ENCODE peak calls at places on chromosomes 3 and 15, in seven cellular contexts. X, R, V, A, J, K and Y are unnamed samples.
A peak's percentile ranks its signal among the peaks of the same experiment; 100 is the strongest.

GRCh38 chr3:86923071-86923476 is 67.9 kb downstream of the VGLL3 start:
- DNase-seq in V (no peak), X (no peak), K (no peak), R (no peak), J (no peak), A (peak; percentile 75), Y (no peak)

GRCh38 chr3:129119365-129120100 is 2.1 kb downstream of the RAB43 start:
- DNase-seq in V (no peak), R (no peak), K (peak; percentile 86), A (no peak), J (no peak), X (no peak), Y (peak; percentile 31)

GRCh38 chr3:157533298-157533870 is 30.2 kb upstream of the VEPH1 start:
- DNase-seq in X (no peak), K (no peak), A (peak; percentile 94), V (no peak), R (no peak), J (no peak), Y (peak; percentile 95)

GRCh38 chr15:31472636-31473383 is 146.2 kb downstream of the KLF13 start:
- DNase-seq in A (peak; percentile 64), V (no peak), K (no peak), X (no peak), R (no peak), J (peak; percentile 79), Y (peak; percentile 10)

GRCh38 chr3:177992993-177993969 is 543.0 kb upstream of the KCNMB2 start:
- DNase-seq in V (no peak), J (no peak), A (no peak), R (no peak), K (peak; percentile 5), X (no peak), Y (no peak)

GRCh38 chr3:156551746-156552145 is 3.2 kb downstream of the SSR3 start:
- DNase-seq in J (no peak), V (no peak), A (peak; percentile 89), X (no peak), K (no peak), R (no peak), Y (no peak)

GRCh38 chr3:37100411-37100810 is 74.0 kb downstream of the LRRFIP2 start:
- DNase-seq in K (no peak), X (no peak), J (no peak), A (no peak), V (no peak), R (no peak), Y (no peak)

GRCh38 chr15:85639752-85640381 is 154.9 kb downstream of the KLHL25 start:
- DNase-seq in V (no peak), K (no peak), R (no peak), A (peak; percentile 72), J (no peak), X (no peak), Y (no peak)

GRCh38 chr3:21750831-21751391 is at the start of gene ZNF385D:
- DNase-seq in A (peak; percentile 33), J (no peak), V (no peak), X (peak; percentile 64), K (no peak), R (no peak), Y (no peak)

GRCh38 chr15:35290301-35290721 is 205.2 kb upstream of the NANOGP8 start:
- DNase-seq in K (no peak), A (no peak), V (no peak), R (no peak), J (no peak), X (no peak), Y (no peak)

GRCh38 chr3:3801510-3801841 is 2.2 kb downstream of the LRRN1 start:
- DNase-seq in R (no peak), J (no peak), K (no peak), X (peak; percentile 71), A (no peak), V (no peak), Y (no peak)

GRCh38 chr3:169133178-169134161 is 530.0 kb downstream of the MECOM start:
- DNase-seq in V (no peak), J (no peak), X (no peak), K (no peak), A (peak; percentile 31), R (no peak), Y (peak; percentile 83)

GRCh38 chr15:66950114-66950513 is 115.3 kb upstream of the SMAD3 start:
- DNase-seq in J (no peak), R (no peak), A (no peak), V (no peak), X (no peak), K (no peak), Y (no peak)

GRCh38 chr3:129344540-129345220 is 66.0 kb downstream of the HMCES start:
- DNase-seq in V (peak; percentile 67), X (no peak), J (no peak), A (no peak), R (no peak), K (no peak), Y (no peak)

GRCh38 chr3:193488741-193489140 is 66.0 kb downstream of the ATP13A4 start:
- DNase-seq in K (no peak), X (no peak), V (no peak), J (no peak), R (no peak), A (no peak), Y (no peak)

GRCh38 chr15:65032823-65033537 is 3.5 kb upstream of the MTFMT start:
- DNase-seq in K (peak; percentile 95), R (peak; percentile 89), V (peak; percentile 48), J (no peak), X (peak; percentile 70), A (peak; percentile 61), Y (peak; percentile 74)

DNA sequence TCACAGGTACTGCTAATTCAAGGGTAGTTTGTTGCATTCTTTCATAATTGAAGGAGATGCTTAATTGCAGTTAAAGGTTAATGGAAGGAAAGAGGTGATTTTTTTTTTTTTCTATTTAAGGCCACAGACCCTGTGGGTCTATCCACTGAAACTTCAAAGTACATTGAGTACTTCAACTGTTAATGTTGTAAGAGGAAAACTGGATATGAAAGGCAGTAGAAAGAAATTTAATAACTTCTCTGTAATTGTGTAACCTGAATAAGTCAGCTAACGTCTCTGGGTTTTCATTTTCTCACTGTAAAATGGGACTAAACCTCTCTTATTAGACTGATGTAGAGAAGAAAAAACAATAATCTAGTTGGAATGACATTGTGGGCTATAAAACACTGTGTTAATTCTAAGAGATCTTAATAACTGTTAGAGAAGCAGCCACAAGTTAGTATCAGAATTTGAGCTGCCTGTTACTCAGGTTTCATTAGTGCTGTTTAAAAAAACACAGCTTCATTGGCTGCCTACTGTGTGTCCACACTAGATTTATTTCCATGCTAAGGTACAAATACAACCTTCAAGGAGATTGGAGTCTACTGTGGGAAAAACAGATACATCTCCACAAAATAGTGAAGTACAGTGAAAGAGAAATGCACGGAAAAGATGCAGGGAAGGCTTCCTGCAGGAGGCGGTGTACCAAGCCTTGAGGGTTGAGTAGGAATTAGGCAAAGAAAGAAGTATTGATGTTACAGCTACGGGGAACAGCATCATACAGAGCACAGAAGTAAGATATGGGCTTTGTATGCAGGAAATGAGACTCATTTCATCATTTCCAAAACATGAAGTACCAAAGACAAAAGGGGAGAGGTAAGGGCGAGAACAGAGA is 483.6 kb downstream of the TAFA4 start:
- DNase-seq in J (no peak), K (no peak), A (no peak), X (no peak), V (no peak), R (no peak), Y (no peak)
- H2AFZ ChIP-seq in J (no peak overlapping the region), K (no peak overlapping the region), A (peak overlapping the region; percentile 14), X (no peak overlapping the region), V (no peak overlapping the region), R (no peak overlapping the region), Y (no peak overlapping the region)

GRCh38 chr3:146250449-146251382 is at the start of gene PLSCR4:
- DNase-seq in R (peak; percentile 16), K (no peak), J (no peak), A (peak; percentile 47), V (peak; percentile 45), X (no peak), Y (peak; percentile 93)
- TF ChIP-seq POLR2A in R (no peak), K (no peak), J (no peak), A (no peak), V (no peak), X (no peak), Y (peak; percentile 35)

DNA sequence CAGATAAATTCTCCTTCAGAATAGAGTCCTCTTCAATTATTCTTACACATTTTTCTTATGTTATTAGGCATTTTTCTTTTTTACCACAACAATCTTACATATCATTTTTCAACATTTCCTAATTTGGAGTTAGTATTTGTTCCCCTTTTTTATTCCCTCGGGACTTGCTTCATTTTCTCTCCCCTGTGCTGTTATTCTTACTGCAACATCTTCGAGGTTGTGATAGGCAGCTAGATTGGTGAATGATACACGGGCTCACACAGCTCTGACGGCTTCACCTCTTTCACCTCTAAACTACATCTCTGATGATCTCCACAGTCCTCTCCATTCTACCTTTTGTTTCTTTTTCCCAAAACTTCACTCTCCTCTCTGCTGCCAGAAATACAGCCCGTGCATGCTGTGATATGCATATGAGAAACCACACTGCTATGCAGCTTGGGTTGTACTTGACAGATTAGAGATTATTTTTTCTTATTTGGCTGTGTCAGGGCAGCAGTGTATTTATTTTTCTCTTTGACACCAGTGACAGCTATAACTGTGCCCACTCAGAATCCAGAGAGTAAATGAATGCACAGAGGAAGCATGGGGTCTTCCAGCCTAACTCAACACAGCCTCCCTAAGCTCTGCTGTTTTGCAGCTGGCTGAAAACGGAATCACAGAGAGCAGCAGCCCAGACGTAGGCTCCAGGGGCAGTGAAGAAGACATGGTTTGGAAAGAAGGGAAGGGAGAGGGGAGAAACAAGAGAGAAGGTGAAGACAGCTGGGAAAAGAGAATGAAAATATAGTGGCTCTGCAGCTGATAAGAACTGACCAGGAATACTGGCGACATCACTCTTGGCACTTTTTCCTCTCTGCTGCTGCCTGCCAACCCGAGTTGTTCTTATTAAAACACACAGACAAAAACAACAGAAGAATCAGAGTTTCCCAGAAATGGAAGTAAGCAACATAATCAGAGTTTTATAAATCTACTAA is 61.8 kb downstream of the SLC9A9 start:
- DNase-seq in X (no peak), V (no peak), A (peak; percentile 17), K (no peak), R (no peak), J (no peak), Y (peak; percentile 47)
- H3K4me3 ChIP-seq in X (no peak overlapping the region), V (no peak overlapping the region), A (no peak overlapping the region), K (no peak overlapping the region), R (no peak overlapping the region), J (no peak overlapping the region), Y (no peak overlapping the region)

GRCh38 chr3:30657914-30658313 is 51.5 kb downstream of the TGFBR2 start:
- DNase-seq in K (no peak), X (no peak), V (no peak), J (no peak), A (peak; percentile 23), R (no peak), Y (no peak)
- H2AFZ ChIP-seq in K (no peak overlapping the region), X (no peak overlapping the region), V (no peak overlapping the region), J (no peak overlapping the region), A (no peak overlapping the region), R (no peak overlapping the region), Y (no peak overlapping the region)

GRCh38 chr3:46640927-46641326 is 28.6 kb downstream of the FAM240A start:
- DNase-seq in X (no peak), V (no peak), K (no peak), A (no peak), R (no peak), J (no peak), Y (no peak)

GRCh38 chr3:46643701-46644100 is 31.4 kb downstream of the FAM240A start:
- DNase-seq in K (no peak), R (no peak), A (no peak), V (no peak), X (no peak), J (no peak), Y (no peak)

GRCh38 chr3:46642971-46643370 is 30.6 kb downstream of the FAM240A start:
- DNase-seq in J (no peak), R (no peak), A (no peak), V (no peak), K (no peak), X (no peak), Y (no peak)

GRCh38 chr3:46634856-46635255 is 22.5 kb downstream of the FAM240A start:
- DNase-seq in V (no peak), A (no peak), K (no peak), X (no peak), J (no peak), R (no peak), Y (no peak)

GRCh38 chr3:46639221-46639620 is 26.9 kb downstream of the FAM240A start:
- DNase-seq in V (no peak), K (no peak), J (no peak), R (no peak), A (no peak), X (no peak), Y (no peak)
- TF ChIP-seq POLR2A in V (no peak), K (no peak), J (no peak), R (no peak), A (no peak), X (no peak), Y (no peak)